ENCODE peak calls at places on chromosomes 11 and 22, in four cellular contexts. M is stimulated activated CD4-positive, alpha-beta T cell treated with anti-CD3 and anti-CD28 coated beads, Interleukin-2, amount 100 ng/mL, for 48 hours; P is CD8-positive, alpha-beta memory T cell; E is ecto neural progenitor cell. Z is an unnamed sample.

GRCh38 chr22:47408409-47408808 is 646.0 kb downstream of the TBC1D22A start:
- DNase-seq in M (no peak), E (peak), P (no peak), Z (no peak)

GRCh38 chr22:43004362-43005035 is 10.4 kb downstream of the PACSIN2 start:
- DNase-seq in E (no peak), M (no peak), P (no peak), Z (no peak)

GRCh38 chr11:44693654-44694119 is 33.1 kb upstream of the TSPAN18 start:
- DNase-seq in M (no peak), P (no peak), E (peak), Z (no peak)

GRCh38 chr11:39341461-39341860 is 2118.0 kb downstream of the LRRC4C start:
- DNase-seq in M (no peak), E (no peak), P (no peak), Z (no peak)

GRCh38 chr11:11725438-11725837 is 103.6 kb upstream of the GALNT18 start:
- DNase-seq in M (no peak), P (no peak), E (no peak), Z (no peak)

GRCh38 chr11:71169328-71169727 is 83.0 kb downstream of the SHANK2 start:
- DNase-seq in P (no peak), M (no peak), E (no peak), Z (no peak)

GRCh38 chr22:36155702-36156101 is 4.9 kb downstream of the APOL3 start:
- DNase-seq in P (no peak), M (no peak), E (peak), Z (no peak)

GRCh38 chr11:89495951-89496350 is 4.8 kb upstream of the NOX4 start:
- DNase-seq in E (no peak), P (no peak), M (no peak), Z (no peak)

GRCh38 chr11:78131956-78132355 is 7.5 kb downstream of the ALG8 start:
- DNase-seq in P (no peak), M (no peak), E (no peak), Z (no peak)

GRCh38 chr11:74468058-74468457 is 709 bp upstream of the KCNE3 start:
- DNase-seq in P (no peak), E (no peak), M (no peak), Z (no peak)

GRCh38 chr11:91296628-91297027 is 928.0 kb upstream of the FAT3 start:
- DNase-seq in E (no peak), M (no peak), P (no peak), Z (no peak)

GRCh38 chr22:36385491-36386350 is 2.0 kb downstream of the MYH9 start:
- DNase-seq in E (no peak), P (peak), M (peak), Z (peak)

GRCh38 chr11:57546451-57546850 is 9.1 kb downstream of the SMTNL1 start:
- DNase-seq in M (no peak), E (no peak), P (no peak), Z (no peak)

GRCh38 chr11:70763606-70764005 is 365.3 kb downstream of the CTTN start:
- DNase-seq in M (no peak), P (no peak), E (no peak), Z (no peak)